ENCODE peak calls at places on chromosomes 4 and X, in eight cellular contexts. L is GM03348; Z is activated CD4-positive, alpha-beta T cell treated with anti-CD3 and anti-CD28 coated beads, Interleukin-2, amount 50 U/mL, for 1 hour; G is germinal center; J is CD8-positive, alpha-beta memory T cell; Q is HEK293T; U is fibroblast of lung; B is left ventricle myocardium inferior. A is an unnamed sample.

GRCh38 chrX:8027876-8028275 is 100.7 kb upstream of the PNPLA4 start:
- DNase-seq in L (no peak), Z (no peak), G (no peak), J (no peak), Q (no peak), U (no peak), B (no peak), A (no peak)

GRCh38 chrX:154750301-154751120 is at the start of gene GAB3:
- DNase-seq in L (peak; percentile 33), Z (no peak), G (peak; percentile 34), J (peak; percentile 10), Q (peak; percentile 46), U (peak; percentile 30), B (peak; percentile 52), A (peak; percentile 72)

GRCh38 chr4:89024051-89024675 is 32.8 kb downstream of the FAM13A start:
- DNase-seq in L (peak; percentile 75), Z (peak; percentile 38), G (peak; percentile 37), J (peak; percentile 17), Q (peak; percentile 60), U (peak; percentile 89), B (no peak), A (peak; percentile 74)

GRCh38 chrX:119573840-119574393 is 446 bp upstream of the UBE2A start:
- DNase-seq in L (peak; percentile 69), Z (no peak), G (peak; percentile 24), J (no peak), Q (peak; percentile 40), U (no peak), B (peak; percentile 17), A (peak; percentile 28)

GRCh38 chr4:121736735-121737351 is 28.1 kb downstream of the SMIM43 start:
- DNase-seq in L (peak; percentile 73), Z (no peak), G (peak; percentile 8), J (no peak), Q (peak; percentile 52), U (peak; percentile 76), B (no peak), A (peak; percentile 41)

GRCh38 chr4:94439606-94440005 is 12.1 kb upstream of the PDLIM5 start:
- DNase-seq in L (no peak), Z (no peak), G (no peak), J (no peak), Q (no peak), U (no peak), B (no peak), A (no peak)

GRCh38 chr4:133775881-133776280 is 425.7 kb downstream of the PABPC4L start:
- DNase-seq in L (no peak), Z (no peak), G (no peak), J (no peak), Q (no peak), U (peak; percentile 28), B (no peak), A (no peak)

GRCh38 chr4:140349816-140350215 is 23.6 kb upstream of the SCOC start:
- DNase-seq in L (no peak), Z (no peak), G (no peak), J (no peak), Q (no peak), U (no peak), B (no peak), A (no peak)

GRCh38 chr4:102564399-102564921 is 63.3 kb downstream of the NFKB1 start:
- DNase-seq in L (peak; percentile 41), Z (no peak), G (peak; percentile 47), J (no peak), Q (no peak), U (peak; percentile 32), B (no peak), A (peak; percentile 55)

GRCh38 chr4:94442251-94442650 is 9.5 kb upstream of the PDLIM5 start:
- DNase-seq in L (no peak), Z (no peak), G (no peak), J (no peak), Q (no peak), U (no peak), B (no peak), A (no peak)

GRCh38 chr4:180394730-180395129 is 1848.5 kb upstream of the TENM3 start:
- DNase-seq in L (no peak), Z (no peak), G (no peak), J (no peak), Q (no peak), U (no peak), B (no peak), A (no peak)

GRCh38 chrX:20378291-20378920 is 111.7 kb upstream of the RPS6KA3 start:
- DNase-seq in L (no peak), Z (no peak), G (no peak), J (no peak), Q (no peak), U (no peak), B (no peak), A (no peak)

GRCh38 chrX:16643160-16643559 is 6.8 kb upstream of the S100G start:
- DNase-seq in L (peak; percentile 41), Z (no peak), G (no peak), J (no peak), Q (no peak), U (no peak), B (no peak), A (no peak)

GRCh38 chrX:132090370-132091152 is 37.3 kb downstream of the FRMD7 start:
- DNase-seq in L (no peak), Z (no peak), G (no peak), J (no peak), Q (no peak), U (no peak), B (no peak), A (no peak)

GRCh38 chrX:10769696-10770619 is 149.6 kb upstream of the MID1 start:
- DNase-seq in L (peak; percentile 37), Z (no peak), G (no peak), J (no peak), Q (no peak), U (peak; percentile 70), B (no peak), A (no peak)

GRCh38 chr4:153471691-153472080 is 5.5 kb downstream of the TMEM131L start:
- DNase-seq in L (no peak), Z (peak; percentile 53), G (peak; percentile 54), J (no peak), Q (no peak), U (no peak), B (no peak), A (no peak)

GRCh38 chrX:5898463-5898862 is 330.2 kb downstream of the NLGN4X start:
- DNase-seq in L (no peak), Z (no peak), G (no peak), J (no peak), Q (no peak), U (no peak), B (no peak), A (no peak)

GRCh38 chr4:123599061-123599919 is 202.7 kb downstream of the SPRY1 start:
- DNase-seq in L (peak; percentile 31), Z (no peak), G (no peak), J (no peak), Q (no peak), U (peak; percentile 81), B (no peak), A (no peak)

GRCh38 chr4:120769227-120769626 is 153.3 kb downstream of the PRDM5 start:
- DNase-seq in L (peak; percentile 26), Z (no peak), G (no peak), J (no peak), Q (no peak), U (peak; percentile 94), B (no peak), A (no peak)

GRCh38 chr4:150244600-150244999 is 166.4 kb downstream of the DCLK2 start:
- DNase-seq in L (peak; percentile 37), Z (no peak), G (no peak), J (no peak), Q (peak; percentile 53), U (peak; percentile 80), B (no peak), A (no peak)

GRCh38 chr4:181957088-181957487 is 286.1 kb upstream of the TENM3 start:
- DNase-seq in L (peak; percentile 63), Z (no peak), G (no peak), J (no peak), Q (no peak), U (peak; percentile 73), B (no peak), A (no peak)

GRCh38 chr4:1244081-1244977 is 4.6 kb downstream of the CTBP1 start:
- DNase-seq in L (peak; percentile 56), Z (no peak), G (no peak), J (no peak), Q (no peak), U (no peak), B (peak; percentile 44), A (no peak)

GRCh38 chrX:47623540-47624027 is 3.9 kb upstream of the SYN1 start:
- DNase-seq in L (peak; percentile 84), Z (peak; percentile 36), G (peak; percentile 53), J (no peak), Q (peak; percentile 83), U (peak; percentile 76), B (peak; percentile 29), A (peak; percentile 33)

GRCh38 chr4:98658287-98659105 is at the start of gene TSPAN5:
- DNase-seq in L (peak; percentile 96), Z (peak; percentile 82), G (peak; percentile 82), J (peak; percentile 77), Q (peak; percentile 80), U (peak; percentile 77), B (peak; percentile 79), A (peak; percentile 81)

GRCh38 chrX:65985922-65986588 is 53.8 kb downstream of the VSIG4 start:
- DNase-seq in L (peak; percentile 45), Z (peak; percentile 18), G (peak; percentile 13), J (peak; percentile 23), Q (peak; percentile 35), U (peak; percentile 58), B (no peak), A (peak; percentile 32)

GRCh38 chr4:7803992-7804758 is 135.5 kb downstream of the AFAP1 start:
- DNase-seq in L (peak; percentile 88), Z (peak; percentile 86), G (peak; percentile 79), J (peak; percentile 75), Q (peak; percentile 86), U (peak; percentile 82), B (peak; percentile 88), A (peak; percentile 70)

GRCh38 chr4:150010525-150011126 is 67.6 kb upstream of the DCLK2 start:
- DNase-seq in L (peak; percentile 66), Z (no peak), G (peak; percentile 5), J (no peak), Q (peak; percentile 56), U (peak; percentile 79), B (no peak), A (peak; percentile 47)

GRCh38 chr4:130249002-130249401 is 1153.0 kb downstream of the C4orf33 start:
- DNase-seq in L (no peak), Z (no peak), G (no peak), J (no peak), Q (no peak), U (no peak), B (no peak), A (no peak)

GRCh38 chr4:43456383-43456782 is 563.9 kb downstream of the GRXCR1 start:
- DNase-seq in L (no peak), Z (no peak), G (no peak), J (no peak), Q (no peak), U (peak; percentile 66), B (no peak), A (no peak)

GRCh38 chr4:125432078-125432477 is 117.3 kb downstream of the FAT4 start:
- DNase-seq in L (no peak), Z (no peak), G (no peak), J (no peak), Q (peak; percentile 46), U (peak; percentile 46), B (peak; percentile 16), A (no peak)

GRCh38 chrX:21972721-21973120 is 32.2 kb downstream of the SMS start:
- DNase-seq in L (peak; percentile 35), Z (peak; percentile 37), G (no peak), J (peak; percentile 26), Q (no peak), U (peak; percentile 65), B (no peak), A (no peak)

GRCh38 chrX:22300130-22300529 is 27.4 kb downstream of the CBLL2 start:
- DNase-seq in L (peak; percentile 60), Z (no peak), G (no peak), J (no peak), Q (peak; percentile 41), U (peak; percentile 78), B (no peak), A (peak; percentile 44)

GRCh38 chr4:1337951-1338751 is 8.9 kb upstream of the UVSSA start:
- DNase-seq in L (no peak), Z (no peak), G (no peak), J (no peak), Q (no peak), U (no peak), B (no peak), A (no peak)

GRCh38 chrX:13649823-13650222 is 3.1 kb upstream of the TCEANC start:
- DNase-seq in L (peak; percentile 16), Z (no peak), G (no peak), J (no peak), Q (no peak), U (peak; percentile 53), B (no peak), A (no peak)

A was measured in RPMI8226.